ENCODE peak calls at places on chromosome 14, in four cellular contexts. C is Caki2, N is NT2/D1, V is GF-D8. L is an unnamed sample.

GRCh38 chr14:89911018-89911919 is 43.3 kb downstream of the EFCAB11 start:
- DNase-seq in C (no peak), N (peak), V (no peak), L (peak)

GRCh38 chr14:49879683-49880204 is 13.1 kb upstream of the ARF6 start:
- DNase-seq in C (peak), N (no peak), V (peak), L (peak)

GRCh38 chr14:99562848-99563748 is 40.9 kb downstream of the CCDC85C start:
- DNase-seq in C (peak), N (no peak), V (no peak), L (peak)

GRCh38 chr14:35332517-35333346 is 40.5 kb downstream of the PSMA6 start:
- DNase-seq in C (peak), N (no peak), V (peak), L (peak)

GRCh38 chr14:79516009-79516408 is 695.3 kb downstream of the DIO2 start:
- DNase-seq in C (no peak), N (no peak), V (no peak), L (peak)

GRCh38 chr14:54343276-54344121 is 53.3 kb upstream of the CDKN3 start:
- DNase-seq in C (no peak), N (no peak), V (no peak), L (no peak)

GRCh38 chr14:23380197-23381016 is 3.6 kb downstream of the CMTM5 start:
- DNase-seq in C (no peak), N (no peak), V (no peak), L (no peak)

GRCh38 chr14:101858791-101859537 is 97.5 kb downstream of the PPP2R5C start:
- DNase-seq in C (no peak), N (no peak), V (no peak), L (no peak)

GRCh38 chr14:31391977-31392503 is 28.3 kb downstream of the HEATR5A start:
- DNase-seq in C (no peak), N (no peak), V (no peak), L (no peak)

GRCh38 chr14:89407856-89408255 is 9.2 kb downstream of the FOXN3 start:
- DNase-seq in C (no peak), N (no peak), V (no peak), L (no peak)

GRCh38 chr14:36524874-36525745 is 5.1 kb upstream of the NKX2-1 start:
- DNase-seq in C (no peak), N (peak), V (no peak), L (peak)

GRCh38 chr14:97367278-97367677 is 570.1 kb downstream of the VRK1 start:
- DNase-seq in C (no peak), N (no peak), V (no peak), L (no peak)

GRCh38 chr14:58750321-58751269 is 112.8 kb downstream of the DACT1 start:
- DNase-seq in C (no peak), N (no peak), V (no peak), L (no peak)

GRCh38 chr14:60310086-60310684 is 61.2 kb downstream of the PPM1A start:
- DNase-seq in C (no peak), N (no peak), V (no peak), L (no peak)

GRCh38 chr14:78202976-78203375 is 32.8 kb downstream of the NRXN3 start:
- DNase-seq in C (no peak), N (no peak), V (no peak), L (no peak)

GRCh38 chr14:61452452-61452851 is 131.1 kb downstream of the PRKCH start:
- DNase-seq in C (no peak), N (no peak), V (no peak), L (no peak)

GRCh38 chr14:50040401-50040775 is 76.0 kb downstream of the VCPKMT start:
- DNase-seq in C (peak), N (no peak), V (peak), L (no peak)

GRCh38 chr14:89136587-89136986 is 280.4 kb downstream of the FOXN3 start:
- DNase-seq in C (no peak), N (no peak), V (no peak), L (no peak)

GRCh38 chr14:68968051-68968450 is 11.1 kb downstream of the ACTN1 start:
- DNase-seq in C (no peak), N (no peak), V (no peak), L (peak)

GRCh38 chr14:75568791-75569190 is 9.6 kb upstream of the FLVCR2 start:
- DNase-seq in C (no peak), N (no peak), V (no peak), L (no peak)

GRCh38 chr14:89509891-89510290 is 92.9 kb upstream of the FOXN3 start:
- DNase-seq in C (no peak), N (no peak), V (no peak), L (peak)

GRCh38 chr14:23056257-23056955 is 914 bp downstream of the CDH24 start:
- DNase-seq in C (peak), N (no peak), V (no peak), L (peak)

GRCh38 chr14:24037658-24038037 is 14.2 kb upstream of the CARMIL3 start:
- DNase-seq in C (no peak), N (no peak), V (no peak), L (no peak)

GRCh38 chr14:77155083-77155482 is 13.5 kb upstream of the ZDHHC22 start:
- DNase-seq in C (no peak), N (no peak), V (no peak), L (no peak)

GRCh38 chr14:95674613-95675012 is 11.6 kb upstream of the TCL1B start:
- DNase-seq in C (no peak), N (no peak), V (no peak), L (no peak)

GRCh38 chr14:80987235-80988032 is 32.0 kb downstream of the TSHR start:
- DNase-seq in C (peak), N (peak), V (no peak), L (peak)

GRCh38 chr14:105448706-105449111 is 25.9 kb upstream of the CRIP2 start:
- DNase-seq in C (no peak), N (peak), V (no peak), L (peak)

GRCh38 chr14:34770901-34771300 is 56.5 kb upstream of the CFL2 start:
- DNase-seq in C (no peak), N (no peak), V (no peak), L (no peak)

GRCh38 chr14:105885561-105886320 is 359.4 kb downstream of the TMEM121 start:
- DNase-seq in C (no peak), N (no peak), V (no peak), L (peak)

GRCh38 chr14:34134484-34134883 is 183.6 kb upstream of the EGLN3 start:
- DNase-seq in C (no peak), N (no peak), V (no peak), L (no peak)

GRCh38 chr14:22547309-22547947 is 41.6 kb downstream of the DAD1 start:
- DNase-seq in C (no peak), N (no peak), V (no peak), L (no peak)

GRCh38 chr14:71103662-71104484 is 196.6 kb downstream of the PCNX1 start:
- DNase-seq in C (peak), N (peak), V (peak), L (no peak)

GRCh38 chr14:100955201-100955600 is 51.7 kb upstream of the RTL1 start:
- DNase-seq in C (no peak), N (no peak), V (no peak), L (no peak)

L was measured in endodermal cell.